ENCODE peak calls at places on chromosomes 11 and 22, in seven cellular contexts. F is tibial nerve, K is A549, A is uterus, N is IMR-90, P is heart left ventricle, B is thyroid gland. T is an unnamed sample. For H3K4me1, the result is how much of the 10 kb centered on the place peaks cover.

GRCh38 chr11:126547161-126547560 is 191.7 kb downstream of the ST3GAL4 start:
- DNase-seq in K (no peak), N (peak), B (no peak), P (no peak), F (no peak), A (no peak), T (no peak)

GRCh38 chr22:46373166-46373565 is 37.7 kb downstream of the TRMU start:
- DNase-seq in K (no peak), F (no peak), P (no peak), N (no peak), A (no peak), B (peak), T (no peak)

GRCh38 chr22:47361247-47361646 is 598.8 kb downstream of the TBC1D22A start:
- DNase-seq in B (no peak), A (no peak), K (no peak), F (no peak), P (no peak), N (no peak), T (no peak)

GRCh38 chr11:64560139-64560771 is 30.8 kb upstream of the SLC22A12 start:
- DNase-seq in K (no peak), F (no peak), N (no peak), B (no peak), A (no peak), P (no peak), T (no peak)

GRCh38 chr22:35552186-35552842 is 11.7 kb downstream of the RASD2 start:
- DNase-seq in P (no peak), N (no peak), B (no peak), K (peak), F (no peak), A (no peak), T (peak)

GRCh38 chr11:60973699-60974098 is 2.2 kb downstream of the CD6 start:
- DNase-seq in F (no peak), A (no peak), K (no peak), P (no peak), N (no peak), B (no peak), T (no peak)

GRCh38 chr11:68396526-68396925 is 64.0 kb upstream of the PPP6R3 start:
- DNase-seq in B (no peak), A (no peak), K (no peak), N (no peak), P (no peak), F (no peak), T (no peak)

GRCh38 chr11:43360361-43361032 is 1.8 kb downstream of the TTC17 start:
- DNase-seq in N (peak), A (no peak), K (no peak), F (no peak), P (no peak), B (no peak), T (no peak)

GRCh38 chr11:16117989-16118810 is 238.1 kb downstream of the SOX6 start:
- DNase-seq in F (no peak), K (no peak), N (no peak), P (no peak), B (no peak), A (no peak), T (no peak)

GRCh38 chr11:2302280-2302843 is 549 bp downstream of the TSPAN32 start:
- DNase-seq in A (no peak), K (no peak), N (no peak), F (no peak), B (no peak), P (no peak), T (peak)

GRCh38 chr11:62536301-62536957 is 10.2 kb downstream of the AHNAK start:
- DNase-seq in P (peak), F (no peak), A (no peak), N (no peak), K (no peak), B (no peak), T (no peak)

GRCh38 chr22:21837184-21837979 is 30.1 kb downstream of the MAPK1 start:
- DNase-seq in B (peak), K (peak), N (peak), P (peak), F (no peak), A (peak), T (no peak)

GRCh38 chr22:36330655-36331305 is 57.0 kb downstream of the MYH9 start:
- DNase-seq in P (peak), A (peak), K (no peak), B (no peak), N (peak), F (no peak), T (no peak)

GRCh38 chr11:68891356-68891948 is 12.2 kb downstream of the MRPL21 start:
- DNase-seq in A (no peak), F (no peak), P (peak), N (no peak), B (peak), K (no peak), T (no peak)

GRCh38 chr22:43529461-43529860 is 117.6 kb downstream of the MPPED1 start:
- DNase-seq in F (no peak), B (no peak), P (no peak), K (no peak), N (no peak), A (no peak), T (no peak)

GRCh38 chr22:43315687-43316217 is 27.4 kb downstream of the SCUBE1 start:
- DNase-seq in P (no peak), B (no peak), N (no peak), K (no peak), F (no peak), A (no peak), T (no peak)

GRCh38 chr11:22982903-22983302 is 122.6 kb upstream of the CCDC179 start:
- DNase-seq in P (no peak), N (no peak), K (no peak), B (no peak), F (no peak), A (no peak), T (no peak)

GRCh38 chr22:42171417-42171816 is 40.8 kb upstream of the CYP2D6 start:
- DNase-seq in F (no peak), N (no peak), P (no peak), A (no peak), K (no peak), B (no peak), T (no peak)

GRCh38 chr11:131908316-131908715 is 537.9 kb downstream of the NTM start:
- DNase-seq in P (no peak), A (no peak), F (no peak), K (no peak), N (no peak), B (no peak), T (no peak)

GRCh38 chr22:21945453-21946261 is 7.0 kb downstream of the PPM1F start:
- DNase-seq in A (no peak), K (no peak), N (no peak), B (no peak), F (no peak), P (no peak), T (no peak)

GRCh38 chr11:77115181-77115611 is 12.6 kb downstream of the OMP start:
- DNase-seq in A (no peak), B (no peak), K (peak), N (no peak), P (no peak), F (no peak), T (no peak)

GRCh38 chr11:113446112-113446511 is 29.1 kb downstream of the DRD2 start:
- DNase-seq in B (no peak), K (no peak), N (no peak), F (no peak), P (no peak), A (no peak), T (no peak)

GRCh38 chr22:43827926-43828710 is 16.0 kb upstream of the EFCAB6 start:
- DNase-seq in N (no peak), B (no peak), F (no peak), K (no peak), P (no peak), A (no peak), T (no peak)

GRCh38 chr11:45193695-45194094 is 47.3 kb downstream of the PRDM11 start:
- DNase-seq in K (no peak), A (no peak), P (no peak), N (no peak), B (peak), F (no peak), T (peak)

GRCh38 chr11:21556936-21557335 is 635.9 kb upstream of the ANO5 start:
- DNase-seq in N (no peak), B (no peak), P (no peak), F (no peak), A (no peak), K (no peak), T (no peak)

GRCh38 chr11:11982975-11983374 is 25.5 kb downstream of the DKK3 start:
- DNase-seq in A (no peak), N (peak), F (no peak), P (no peak), K (no peak), B (no peak), T (no peak)

GRCh38 chr11:128266893-128267292 is 320.5 kb downstream of the ETS1 start:
- DNase-seq in B (no peak), K (no peak), A (no peak), N (no peak), F (no peak), P (no peak), T (no peak)

GRCh38 chr22:28544431-28544868 is 135.2 kb downstream of the TTC28 start:
- DNase-seq in K (no peak), A (no peak), N (peak), B (no peak), P (no peak), F (no peak), T (no peak)

GRCh38 chr11:65885231-65885630 is 3.0 kb downstream of the FIBP start:
- DNase-seq in B (no peak), P (no peak), N (no peak), K (no peak), A (no peak), F (no peak), T (no peak)
- H3K4me1 ChIP-seq in B (under half), P (under half), N (under half), K (under half), A (under half), F (under half), T (under half)

GRCh38 chr11:118928870-118929495 is 3.3 kb upstream of the BCL9L start:
- DNase-seq in F (no peak), K (no peak), A (no peak), B (peak), N (peak), P (peak), T (peak)
- TF ChIP-seq POLR2A in F (peak), K (no peak), A (no peak), B (no peak), N (no peak), P (no peak), T (no peak)

GRCh38 chr11:36191941-36192340 is 97.3 kb downstream of the COMMD9 start:
- DNase-seq in A (no peak), B (no peak), F (no peak), K (no peak), P (no peak), N (no peak), T (no peak)

GRCh38 chr11:36186797-36187196 is 102.4 kb downstream of the COMMD9 start:
- DNase-seq in F (no peak), B (no peak), N (no peak), A (no peak), K (no peak), P (no peak), T (no peak)

GRCh38 chr11:36187618-36188017 is 101.6 kb downstream of the COMMD9 start:
- DNase-seq in F (no peak), K (no peak), P (no peak), A (no peak), N (no peak), B (no peak), T (no peak)

GRCh38 chr11:36186340-36186739 is 102.9 kb downstream of the COMMD9 start:
- DNase-seq in F (peak), N (peak), P (no peak), K (no peak), B (no peak), A (no peak), T (no peak)
- H3K4me3 ChIP-seq in F (no peak), N (no peak), P (no peak), K (no peak), B (no peak), A (no peak), T (no peak)

GRCh38 chr11:41394562-41395160 is 64.8 kb downstream of the LRRC4C start:
- DNase-seq in N (no peak), F (no peak), B (no peak), K (no peak), A (no peak), P (no peak), T (no peak)
- H3K4me1 ChIP-seq in N (under half), F (under half), B (under half), K (under half), A (under half), P (under half), T (under half)

GRCh38 chr11:66360406-66361073 is 11.0 kb downstream of the SLC29A2 start:
- DNase-seq in P (no peak), A (no peak), K (no peak), F (no peak), N (no peak), B (no peak), T (no peak)
- TF ChIP-seq POLR2A in P (no peak), A (no peak), K (no peak), F (no peak), N (no peak), B (no peak), T (no peak)

T was measured in ovary.